ENCODE peak calls at places on chromosome 11, in five cellular contexts. Y is mucosa of descending colon, B is AG09309, S is germinal center, Z is DMS153. V is an unnamed sample.
A peak's percentile ranks its signal among the peaks of the same experiment; 100 is the strongest.

GRCh38 chr11:128929991-128930390 is 12.7 kb downstream of the TP53AIP1 start:
- DNase-seq in S (no peak), B (no peak), Z (no peak), Y (no peak), V (no peak)

GRCh38 chr11:34105957-34106504 is 602 bp downstream of the NAT10 start:
- DNase-seq in Z (no peak), Y (no peak), B (no peak), S (no peak), V (no peak)

GRCh38 chr11:115993613-115994012 is 489.4 kb upstream of the CADM1 start:
- DNase-seq in B (no peak), Y (no peak), Z (no peak), S (no peak), V (no peak)

GRCh38 chr11:34655335-34656008 is 34.6 kb downstream of the EHF start:
- DNase-seq in Y (no peak), B (peak; percentile 57), S (no peak), Z (no peak), V (no peak)

GRCh38 chr11:63713776-63714175 is 32.5 kb downstream of the RTN3 start:
- DNase-seq in Z (no peak), Y (no peak), B (no peak), S (no peak), V (no peak)

GRCh38 chr11:115215694-115216615 is 288.3 kb downstream of the CADM1 start:
- DNase-seq in S (no peak), Y (no peak), Z (no peak), B (no peak), V (no peak)

GRCh38 chr11:102309621-102310541 is 7.4 kb upstream of the BIRC3 start:
- DNase-seq in B (no peak), Y (no peak), Z (no peak), S (no peak), V (no peak)

GRCh38 chr11:33722579-33723234 is 13.5 kb downstream of the CD59 start:
- DNase-seq in B (no peak), Y (no peak), S (no peak), Z (no peak), V (no peak)

GRCh38 chr11:116641561-116642045 is 131.2 kb downstream of the BUD13 start:
- DNase-seq in B (no peak), Y (peak; percentile 68), Z (peak; percentile 45), S (peak; percentile 57), V (no peak)

V was measured in HFF-Myc.